ENCODE peak calls at places on chromosomes 6 and 20, in four cellular contexts. D, K, J and X are unnamed samples.

GRCh38 chr6:29797120-29797519 is 30.5 kb upstream of the HLA-G start:
- DNase-seq in J (no peak), K (no peak), D (no peak), X (no peak)

GRCh38 chr6:22043284-22043962 is 253.4 kb downstream of the PRL start:
- DNase-seq in K (no peak), J (no peak), D (no peak), X (no peak)

GRCh38 chr6:163793584-163793983 is 379.1 kb downstream of the QKI start:
- DNase-seq in D (no peak), K (peak; percentile 45), J (no peak), X (no peak)

GRCh38 chr20:38082894-38083293 is 49.3 kb downstream of the RPRD1B start:
- DNase-seq in J (no peak), D (no peak), K (no peak), X (no peak)

GRCh38 chr6:87705070-87705691 is 3.1 kb upstream of the AKIRIN2 start:
- DNase-seq in J (no peak), K (no peak), D (no peak), X (no peak)

GRCh38 chr20:45061244-45061643 is 39.7 kb downstream of the KCNS1 start:
- DNase-seq in D (no peak), J (peak; percentile 95), K (no peak), X (no peak)

GRCh38 chr6:148700713-148701392 is 46.0 kb upstream of the UST start:
- DNase-seq in J (no peak), K (no peak), D (peak; percentile 28), X (peak; percentile 30)

GRCh38 chr6:159728552-159728951 is 1.2 kb downstream of the WTAP start:
- DNase-seq in K (no peak), J (no peak), D (no peak), X (no peak)

GRCh38 chr6:2168480-2168879 is 76.9 kb downstream of the GMDS start:
- DNase-seq in J (no peak), K (no peak), D (no peak), X (no peak)

GRCh38 chr6:128311944-128312570 is 208.3 kb downstream of the PTPRK start:
- DNase-seq in J (no peak), K (no peak), D (no peak), X (no peak)

GRCh38 chr6:152750694-152751093 is at the start of gene VIP:
- DNase-seq in K (peak; percentile 7), J (no peak), D (peak; percentile 29), X (no peak)

GRCh38 chr20:36465109-36466080 is 75.9 kb upstream of the MYL9 start:
- DNase-seq in K (no peak), J (peak; percentile 81), D (peak; percentile 29), X (no peak)